ENCODE peak calls at places on chromosomes 7 and 10, in eight cellular contexts. One of them, this sample, is unnamed.
A peak's percentile ranks its signal among the peaks of the same experiment; 100 is the strongest.

GRCh38 chr7:37433166-37433565 is 15.5 kb downstream of the ELMO1 start:
- DNase-seq in OCI-LY7: no peak
- DNase-seq in IMR-90: no peak
- DNase-seq in HCT116: no peak
- DNase-seq in DND-41: no peak
- DNase-seq in neural progenitor cell: no peak
- DNase-seq in neuronal stem cell: no peak
- DNase-seq in lower lobe of right lung: no peak
- DNase-seq in this sample: no peak

GRCh38 chr7:74002474-74003017 is 25.4 kb upstream of the ELN start:
- DNase-seq in neuronal stem cell: no peak
- DNase-seq in IMR-90: peak; percentile 78
- DNase-seq in DND-41: no peak
- DNase-seq in neural progenitor cell: no peak
- DNase-seq in lower lobe of right lung: peak; percentile 73
- DNase-seq in HCT116: peak; percentile 58
- DNase-seq in OCI-LY7: no peak
- DNase-seq in this sample: no peak

GRCh38 chr7:1354661-1355567 is 104.4 kb downstream of the MICALL2 start:
- DNase-seq in lower lobe of right lung: peak; percentile 21
- DNase-seq in neuronal stem cell: no peak
- DNase-seq in HCT116: no peak
- DNase-seq in IMR-90: no peak
- DNase-seq in neural progenitor cell: no peak
- DNase-seq in OCI-LY7: no peak
- DNase-seq in DND-41: no peak
- DNase-seq in this sample: no peak

GRCh38 chr7:14600766-14601367 is 301.7 kb downstream of the DGKB start:
- DNase-seq in OCI-LY7: no peak
- DNase-seq in HCT116: no peak
- DNase-seq in lower lobe of right lung: no peak
- DNase-seq in neural progenitor cell: no peak
- DNase-seq in IMR-90: no peak
- DNase-seq in neuronal stem cell: no peak
- DNase-seq in DND-41: no peak
- DNase-seq in this sample: no peak

GRCh38 chr7:38699481-38699880 is 68.3 kb upstream of the AMPH start:
- DNase-seq in DND-41: no peak
- DNase-seq in neural progenitor cell: no peak
- DNase-seq in HCT116: no peak
- DNase-seq in lower lobe of right lung: no peak
- DNase-seq in neuronal stem cell: no peak
- DNase-seq in IMR-90: peak; percentile 50
- DNase-seq in OCI-LY7: no peak
- DNase-seq in this sample: no peak

GRCh38 chr10:2985729-2986232 is 81.6 kb upstream of the PFKP start:
- DNase-seq in HCT116: peak; percentile 73
- DNase-seq in OCI-LY7: no peak
- DNase-seq in IMR-90: peak; percentile 66
- DNase-seq in lower lobe of right lung: peak; percentile 55
- DNase-seq in neuronal stem cell: no peak
- DNase-seq in DND-41: no peak
- DNase-seq in neural progenitor cell: no peak
- DNase-seq in this sample: no peak

GRCh38 chr7:36084485-36085091 is 68.5 kb upstream of the EEPD1 start:
- DNase-seq in neuronal stem cell: peak; percentile 14
- DNase-seq in DND-41: no peak
- DNase-seq in neural progenitor cell: peak; percentile 68
- DNase-seq in lower lobe of right lung: no peak
- DNase-seq in HCT116: peak; percentile 52
- DNase-seq in IMR-90: peak; percentile 41
- DNase-seq in OCI-LY7: no peak
- DNase-seq in this sample: no peak

GRCh38 chr7:136857573-136857972 is 10.9 kb upstream of the CHRM2 start:
- DNase-seq in neural progenitor cell: peak; percentile 55
- DNase-seq in OCI-LY7: no peak
- DNase-seq in IMR-90: peak; percentile 57
- DNase-seq in neuronal stem cell: peak; percentile 59
- DNase-seq in DND-41: no peak
- DNase-seq in lower lobe of right lung: no peak
- DNase-seq in HCT116: no peak
- DNase-seq in this sample: no peak

GRCh38 chr7:114851406-114852025 is 70.4 kb upstream of the MDFIC start:
- DNase-seq in HCT116: no peak
- DNase-seq in lower lobe of right lung: no peak
- DNase-seq in OCI-LY7: no peak
- DNase-seq in IMR-90: no peak
- DNase-seq in neuronal stem cell: no peak
- DNase-seq in DND-41: no peak
- DNase-seq in neural progenitor cell: no peak
- DNase-seq in this sample: no peak

GRCh38 chr10:13284050-13284449 is 15.8 kb downstream of the PHYH start:
- DNase-seq in HCT116: no peak
- DNase-seq in DND-41: no peak
- DNase-seq in lower lobe of right lung: no peak
- DNase-seq in neural progenitor cell: no peak
- DNase-seq in neuronal stem cell: no peak
- DNase-seq in OCI-LY7: no peak
- DNase-seq in IMR-90: no peak
- DNase-seq in this sample: no peak

DNA sequence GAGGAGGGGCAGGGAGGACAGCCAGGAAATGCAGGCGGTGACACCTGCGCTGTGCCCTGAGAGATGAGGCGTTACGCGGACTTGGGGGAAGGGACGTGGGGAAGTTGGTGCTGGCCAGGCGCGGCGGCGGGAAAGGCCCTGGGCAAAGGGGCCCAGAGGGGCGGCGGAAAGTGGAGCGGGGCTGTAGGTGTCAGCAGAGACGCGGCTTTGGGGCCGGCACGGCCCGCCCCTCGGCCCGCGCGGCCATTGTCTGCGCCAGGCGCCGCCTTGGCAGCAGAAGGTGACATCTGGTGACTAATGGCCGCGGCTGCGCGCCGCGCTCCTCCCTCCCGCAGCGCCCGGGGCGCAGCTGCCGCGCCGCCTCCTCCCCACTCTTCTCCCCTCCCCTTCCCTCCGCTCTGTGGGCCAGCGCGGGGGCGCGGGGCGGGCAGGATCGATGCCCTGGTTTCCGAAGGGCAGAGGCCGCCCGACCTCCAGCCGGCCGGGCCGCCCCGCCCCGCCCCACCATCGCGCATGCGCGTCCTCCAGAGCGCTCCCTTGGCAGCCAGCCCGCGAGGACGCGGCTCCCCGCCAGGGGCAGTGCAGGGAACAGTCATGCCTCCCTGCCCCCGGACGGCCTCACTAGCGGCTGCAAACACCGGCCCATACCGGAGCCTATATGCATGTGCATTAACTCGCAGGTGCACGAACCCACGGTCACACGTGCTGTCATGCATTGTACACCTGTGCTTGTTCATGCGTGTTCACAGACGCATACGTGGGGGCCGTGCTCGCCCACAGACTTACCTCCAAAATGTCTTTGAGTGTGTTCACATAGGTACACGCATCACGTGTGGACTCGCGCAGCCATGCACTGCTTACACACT is 269.6 kb downstream of the RPS24 start:
- DNase-seq in DND-41: peak; percentile 96
- DNase-seq in HCT116: peak; percentile 85
- DNase-seq in neuronal stem cell: peak; percentile 98
- DNase-seq in IMR-90: peak; percentile 85
- DNase-seq in OCI-LY7: peak; percentile 92
- DNase-seq in neural progenitor cell: peak; percentile 97
- DNase-seq in lower lobe of right lung: peak; percentile 96
- DNase-seq in this sample: peak; percentile 97
- H3K4me1 ChIP-seq in DND-41: peaks cover 23% of the 10 kb centered on the region
- H3K4me1 ChIP-seq in HCT116: peaks cover 19% of the 10 kb centered on the region
- H3K4me1 ChIP-seq in neuronal stem cell: peaks cover 10% of the 10 kb centered on the region
- H3K4me1 ChIP-seq in IMR-90: peaks cover 3% of the 10 kb centered on the region
- H3K4me1 ChIP-seq in OCI-LY7: peaks cover 26% of the 10 kb centered on the region
- H3K4me1 ChIP-seq in neural progenitor cell: peaks cover 13% of the 10 kb centered on the region
- H3K4me1 ChIP-seq in lower lobe of right lung: peaks cover 17% of the 10 kb centered on the region
- H3K4me1 ChIP-seq in this sample: peaks cover 11% of the 10 kb centered on the region

DNA sequence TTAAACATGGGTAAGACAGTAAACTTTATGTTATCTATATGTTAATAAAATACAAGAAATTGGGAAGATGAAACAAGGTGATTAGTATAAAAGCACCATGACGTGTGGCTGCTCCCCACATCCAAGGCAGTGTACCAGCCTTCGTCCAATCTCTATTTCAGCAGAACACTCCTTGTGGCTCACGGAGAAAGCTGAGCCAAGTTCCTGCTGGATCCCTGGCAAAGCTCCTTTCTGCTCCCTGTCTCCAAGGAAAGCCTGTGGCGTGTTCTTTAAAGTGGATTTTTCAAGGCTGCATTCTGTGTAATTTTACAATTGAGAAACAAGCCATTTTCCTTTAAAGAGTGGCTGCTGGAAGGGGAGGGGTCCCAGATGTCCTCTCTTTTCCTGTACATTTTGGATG is 467.3 kb downstream of the PTPRN2 start:
- DNase-seq in HCT116: no peak
- DNase-seq in lower lobe of right lung: no peak
- DNase-seq in IMR-90: no peak
- DNase-seq in DND-41: no peak
- DNase-seq in neural progenitor cell: no peak
- DNase-seq in neuronal stem cell: no peak
- DNase-seq in OCI-LY7: no peak
- DNase-seq in this sample: no peak
- H3K27ac ChIP-seq in HCT116: no peak overlapping the region
- H3K27ac ChIP-seq in lower lobe of right lung: no peak overlapping the region
- H3K27ac ChIP-seq in IMR-90: no peak overlapping the region
- H3K27ac ChIP-seq in DND-41: no peak overlapping the region
- H3K27ac ChIP-seq in neural progenitor cell: no peak overlapping the region
- H3K27ac ChIP-seq in neuronal stem cell: no peak overlapping the region
- H3K27ac ChIP-seq in OCI-LY7: no peak overlapping the region
- H3K27ac ChIP-seq in this sample: no peak overlapping the region

GRCh38 chr7:23473848-23474097 is 3.5 kb upstream of the IGF2BP3 start:
- DNase-seq in lower lobe of right lung: no peak
- DNase-seq in IMR-90: no peak
- DNase-seq in neuronal stem cell: no peak
- DNase-seq in HCT116: no peak
- DNase-seq in OCI-LY7: no peak
- DNase-seq in DND-41: no peak
- DNase-seq in neural progenitor cell: peak; percentile 76
- DNase-seq in this sample: no peak

GRCh38 chr7:23472046-23472445 is 1.8 kb upstream of the IGF2BP3 start:
- DNase-seq in IMR-90: no peak
- DNase-seq in HCT116: no peak
- DNase-seq in OCI-LY7: peak; percentile 54
- DNase-seq in DND-41: no peak
- DNase-seq in lower lobe of right lung: no peak
- DNase-seq in neural progenitor cell: no peak
- DNase-seq in neuronal stem cell: no peak
- DNase-seq in this sample: no peak

GRCh38 chr7:23472974-23473847 is 2.9 kb upstream of the IGF2BP3 start:
- DNase-seq in IMR-90: no peak
- DNase-seq in neural progenitor cell: peak; percentile 53
- DNase-seq in OCI-LY7: peak; percentile 62
- DNase-seq in lower lobe of right lung: no peak
- DNase-seq in DND-41: no peak
- DNase-seq in HCT116: no peak
- DNase-seq in neuronal stem cell: peak; percentile 17
- DNase-seq in this sample: no peak

GRCh38 chr7:23471090-23471859 is 984 bp upstream of the IGF2BP3 start:
- DNase-seq in IMR-90: peak; percentile 68
- DNase-seq in lower lobe of right lung: no peak
- DNase-seq in DND-41: peak; percentile 91
- DNase-seq in HCT116: peak; percentile 72
- DNase-seq in neural progenitor cell: peak; percentile 97
- DNase-seq in OCI-LY7: peak; percentile 93
- DNase-seq in neuronal stem cell: peak; percentile 92
- DNase-seq in this sample: no peak

DNA sequence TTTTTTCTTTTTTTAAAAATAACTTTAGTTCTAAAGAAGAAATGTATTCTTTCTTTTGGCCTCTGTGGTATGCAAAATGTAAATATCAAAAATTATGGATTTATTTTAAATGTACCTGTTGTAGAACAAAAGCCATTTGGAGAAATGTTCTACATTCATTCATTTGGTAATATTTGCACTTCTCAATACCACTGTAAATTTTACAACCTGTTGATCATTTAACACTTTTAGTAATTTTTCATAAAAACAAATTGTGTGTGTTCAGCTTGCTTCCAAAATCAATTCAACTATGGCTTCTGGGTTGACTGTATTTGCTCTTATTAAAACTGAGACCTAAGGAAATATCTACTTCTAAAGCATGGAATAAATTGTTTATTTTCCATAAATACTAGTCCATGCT is 2.3 kb upstream of the IGF2BP3 start:
- DNase-seq in DND-41: no peak
- DNase-seq in neural progenitor cell: no peak
- DNase-seq in HCT116: no peak
- DNase-seq in OCI-LY7: no peak
- DNase-seq in neuronal stem cell: no peak
- DNase-seq in lower lobe of right lung: no peak
- DNase-seq in IMR-90: no peak
- DNase-seq in this sample: no peak
- H3K4me1 ChIP-seq in DND-41: peaks cover 18% of the 10 kb centered on the region
- H3K4me1 ChIP-seq in neural progenitor cell: peaks cover 22% of the 10 kb centered on the region
- H3K4me1 ChIP-seq in HCT116: peaks cover 36% of the 10 kb centered on the region
- H3K4me1 ChIP-seq in OCI-LY7: peaks cover 14% of the 10 kb centered on the region
- H3K4me1 ChIP-seq in neuronal stem cell: peaks cover 9% of the 10 kb centered on the region
- H3K4me1 ChIP-seq in lower lobe of right lung: peaks cover 56% of the 10 kb centered on the region
- H3K4me1 ChIP-seq in IMR-90: peaks cover 2% of the 10 kb centered on the region
- H3K4me1 ChIP-seq in this sample: peaks cover 38% of the 10 kb centered on the region

DNA sequence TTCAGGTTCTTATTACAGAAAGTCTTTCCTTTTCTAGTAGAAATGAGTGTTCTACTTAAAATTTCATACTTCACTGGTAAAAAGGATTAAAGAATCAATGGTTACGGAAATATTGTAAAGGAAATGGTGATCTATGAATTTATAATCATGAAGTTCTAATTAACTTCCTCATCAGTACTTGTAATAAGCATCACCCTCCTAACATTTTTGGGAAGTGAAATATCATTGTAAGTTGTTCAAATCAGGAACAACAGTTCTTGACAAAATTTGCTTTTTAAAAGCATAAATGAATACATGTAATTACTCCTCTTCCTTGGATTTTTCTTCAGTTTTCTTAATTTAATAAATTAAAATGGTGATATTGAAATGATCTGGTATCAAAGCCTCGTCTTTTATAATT is 5.6 kb upstream of the PCGF5 start:
- DNase-seq in DND-41: no peak
- DNase-seq in HCT116: no peak
- DNase-seq in IMR-90: no peak
- DNase-seq in lower lobe of right lung: no peak
- DNase-seq in neural progenitor cell: no peak
- DNase-seq in neuronal stem cell: no peak
- DNase-seq in OCI-LY7: no peak
- DNase-seq in this sample: no peak
- H3K27ac ChIP-seq in DND-41: no peak overlapping the region
- H3K27ac ChIP-seq in HCT116: no peak overlapping the region
- H3K27ac ChIP-seq in IMR-90: no peak overlapping the region
- H3K27ac ChIP-seq in lower lobe of right lung: no peak overlapping the region
- H3K27ac ChIP-seq in neural progenitor cell: no peak overlapping the region
- H3K27ac ChIP-seq in neuronal stem cell: no peak overlapping the region
- H3K27ac ChIP-seq in OCI-LY7: no peak overlapping the region
- H3K27ac ChIP-seq in this sample: no peak overlapping the region

GRCh38 chr7:130353196-130353595 is 8.6 kb downstream of the CPA5 start:
- DNase-seq in lower lobe of right lung: no peak
- DNase-seq in neuronal stem cell: no peak
- DNase-seq in IMR-90: no peak
- DNase-seq in OCI-LY7: no peak
- DNase-seq in neural progenitor cell: no peak
- DNase-seq in HCT116: no peak
- DNase-seq in DND-41: no peak
- DNase-seq in this sample: no peak
- H3K4me1 ChIP-seq in lower lobe of right lung: peaks cover 28% of the 10 kb centered on the region
- H3K4me1 ChIP-seq in neuronal stem cell: peaks cover 43% of the 10 kb centered on the region
- H3K4me1 ChIP-seq in IMR-90: peaks cover 29% of the 10 kb centered on the region
- H3K4me1 ChIP-seq in OCI-LY7: no peaks in the 10 kb centered on the region
- H3K4me1 ChIP-seq in neural progenitor cell: peaks cover 43% of the 10 kb centered on the region
- H3K4me1 ChIP-seq in HCT116: peaks cover 44% of the 10 kb centered on the region
- H3K4me1 ChIP-seq in DND-41: no peaks in the 10 kb centered on the region
- H3K4me1 ChIP-seq in this sample: no peaks in the 10 kb centered on the region

This sample was measured in naive thymus-derived CD4-positive, alpha-beta T cell.